ENCODE peak calls at places on chromosome 15, in four cellular contexts. H is foreskin keratinocyte; I is activated CD4-positive, alpha-beta memory T cell treated with anti-CD3 and anti-CD28 coated beads, Interleukin-2, amount 10 ng/mL, durations not matched to agents 7 days and 5 days; R is NCI-H2081. O is an unnamed sample.

GRCh38 chr15:25333049-25333448 is 105.8 kb downstream of the UBE3A start:
- DNase-seq in H (no peak), I (no peak), R (peak), O (no peak)

GRCh38 chr15:98083203-98083910 is 122.9 kb downstream of the ARRDC4 start:
- DNase-seq in I (no peak), H (no peak), R (peak), O (no peak)

GRCh38 chr15:65355983-65356353 is 21.8 kb downstream of the IGDCC3 start:
- DNase-seq in H (no peak), R (no peak), I (no peak), O (no peak)

GRCh38 chr15:70257573-70258220 is 160.0 kb upstream of the TLE3 start:
- DNase-seq in H (no peak), I (no peak), R (no peak), O (no peak)

GRCh38 chr15:88707766-88708165 is 69.0 kb downstream of the ISG20 start:
- DNase-seq in H (peak), I (no peak), R (no peak), O (no peak)

GRCh38 chr15:72534522-72534921 is 60.4 kb downstream of the ARIH1 start:
- DNase-seq in R (no peak), I (peak), H (no peak), O (no peak)

GRCh38 chr15:79339588-79340314 is 28.8 kb downstream of the TMED3 start:
- DNase-seq in I (no peak), R (peak), H (peak), O (no peak)

GRCh38 chr15:64144565-64145281 is 6.8 kb upstream of the SNX22 start:
- DNase-seq in H (no peak), I (no peak), R (no peak), O (no peak)

GRCh38 chr15:75584121-75584520 is 5.0 kb upstream of the PTPN9 start:
- DNase-seq in I (no peak), R (no peak), H (no peak), O (no peak)

O was measured in ELF-1.